ENCODE peak calls at places on chromosomes 3 and 15, in seven cellular contexts. P is H9, Z is IMR-90, L is H1, B is mesenchymal stem cell, K is neuronal stem cell, X is trophoblast cell. Y is an unnamed sample.

GRCh38 chr3:10417849-10418248 is 87.5 kb downstream of the ATP2B2 start:
- DNase-seq in P (no peak), Z (peak; percentile 23), L (no peak), B (peak; percentile 27), K (no peak), X (peak; percentile 4), Y (peak; percentile 31)

GRCh38 chr3:41094351-41094750 is 105.0 kb upstream of the CTNNB1 start:
- DNase-seq in P (no peak), Z (no peak), L (no peak), B (no peak), K (no peak), X (no peak), Y (no peak)

GRCh38 chr3:120743081-120743365 is 479 bp downstream of the GTF2E1 start:
- DNase-seq in P (no peak), Z (peak; percentile 29), L (no peak), B (no peak), K (no peak), X (no peak), Y (no peak)

GRCh38 chr3:108209579-108209978 is 12.6 kb downstream of the IFT57 start:
- DNase-seq in P (no peak), Z (no peak), L (no peak), B (no peak), K (no peak), X (no peak), Y (no peak)

GRCh38 chr3:4837405-4837804 is 141.8 kb upstream of the BHLHE40 start:
- DNase-seq in P (no peak), Z (no peak), L (no peak), B (no peak), K (no peak), X (no peak), Y (no peak)

GRCh38 chr3:108099679-108100428 is 9.0 kb upstream of the CD47 start:
- DNase-seq in P (no peak), Z (peak; percentile 6), L (no peak), B (peak; percentile 26), K (no peak), X (no peak), Y (no peak)

GRCh38 chr3:108320746-108321350 is 24.5 kb downstream of the HHLA2 start:
- DNase-seq in P (peak; percentile 43), Z (no peak), L (no peak), B (no peak), K (no peak), X (no peak), Y (no peak)

GRCh38 chr15:100686021-100686724 is 83.8 kb downstream of the ASB7 start:
- DNase-seq in P (peak; percentile 20), Z (no peak), L (no peak), B (no peak), K (no peak), X (no peak), Y (no peak)

DNA sequence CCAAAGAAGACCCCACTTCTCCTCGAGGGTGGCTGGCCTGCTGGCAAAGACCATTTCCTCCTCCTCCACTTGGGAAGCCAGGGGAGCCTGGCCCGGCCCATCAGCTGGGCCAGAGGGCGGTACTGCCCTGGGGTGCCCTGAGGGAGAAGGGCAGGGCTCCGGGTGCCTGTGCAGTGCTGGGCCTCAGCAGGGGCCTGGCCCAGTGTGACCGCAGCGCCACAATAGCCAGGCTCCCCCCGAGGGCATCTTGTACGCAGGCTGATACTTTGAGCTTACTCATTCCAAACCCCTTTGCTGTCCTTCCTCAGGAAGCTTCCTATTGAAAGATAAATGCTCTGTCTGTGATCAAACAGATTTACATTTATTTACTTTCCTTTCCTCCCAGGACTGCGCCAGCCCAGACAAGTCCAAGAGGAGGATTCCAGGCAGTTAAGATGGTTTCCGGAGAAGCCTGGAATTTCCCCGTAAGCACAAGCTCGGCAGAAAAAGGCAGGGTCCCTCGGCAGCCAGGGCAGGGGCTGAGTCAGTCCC is 240.1 kb downstream of the XXYLT1 start:
- DNase-seq in P (no peak), Z (peak; percentile 28), L (no peak), B (peak; percentile 90), K (no peak), X (peak; percentile 94), Y (no peak)
- H3K4me2 ChIP-seq in P (no peak overlapping the region), Z (peak overlapping the region; percentile 28), L (no peak overlapping the region), B (peak overlapping the region; percentile 16), K (no peak overlapping the region), X (peak overlapping the region; percentile 5), Y (no peak overlapping the region)

DNA sequence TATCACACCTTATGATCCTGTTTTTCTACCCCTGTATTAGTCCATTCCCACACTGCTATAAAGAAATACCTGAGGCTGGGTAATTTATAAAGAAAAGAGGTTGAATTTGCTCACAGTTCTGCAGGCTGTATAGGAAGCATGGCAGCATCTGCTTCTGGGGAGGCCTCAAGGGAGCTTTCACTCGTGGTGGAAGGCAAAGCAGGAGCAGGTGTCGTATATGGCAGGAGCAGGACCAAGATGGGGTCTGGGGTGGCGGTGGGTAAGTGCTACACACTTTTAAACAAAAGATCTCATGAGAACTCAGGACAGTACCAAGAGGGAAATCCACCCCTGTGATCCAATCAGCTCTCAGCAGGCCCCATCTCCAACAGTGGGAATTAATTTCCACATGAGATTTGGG is 15.4 kb upstream of the SCAP start:
- DNase-seq in P (no peak), Z (no peak), L (no peak), B (no peak), K (no peak), X (no peak), Y (no peak)
- H2AK5ac ChIP-seq in P (no peak overlapping the region), Z (no peak overlapping the region), L (no peak overlapping the region), B (no peak overlapping the region), K (no peak overlapping the region), X (no peak overlapping the region), Y (no peak overlapping the region)

DNA sequence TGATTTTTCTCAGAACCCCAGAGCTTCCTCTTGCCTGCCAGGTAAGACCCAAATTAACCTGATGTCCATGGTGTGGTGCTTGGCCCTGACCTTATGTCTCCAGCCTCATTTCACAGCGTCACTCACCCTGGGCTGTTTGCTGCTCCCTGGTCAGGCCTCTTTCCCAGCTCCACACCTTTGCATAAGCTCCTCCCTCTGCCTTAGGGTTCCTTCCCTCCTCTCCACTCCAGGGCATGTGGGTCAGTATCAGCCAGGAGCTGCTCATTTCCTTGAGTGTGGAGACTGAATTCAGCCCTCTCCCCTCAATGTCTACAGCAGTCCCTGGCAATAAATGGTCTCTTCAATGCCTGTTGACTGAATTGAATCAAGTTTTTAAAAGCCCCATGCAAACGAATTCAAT is 75.6 kb upstream of the ANKRD34C start:
- DNase-seq in P (no peak), Z (no peak), L (no peak), B (no peak), K (no peak), X (peak; percentile 60), Y (peak; percentile 27)
- H3K4ac ChIP-seq in P (no peak overlapping the region), Z (no peak overlapping the region), L (no peak overlapping the region), B (no peak overlapping the region), K (no peak overlapping the region), X (no peak overlapping the region), Y (no peak overlapping the region)

DNA sequence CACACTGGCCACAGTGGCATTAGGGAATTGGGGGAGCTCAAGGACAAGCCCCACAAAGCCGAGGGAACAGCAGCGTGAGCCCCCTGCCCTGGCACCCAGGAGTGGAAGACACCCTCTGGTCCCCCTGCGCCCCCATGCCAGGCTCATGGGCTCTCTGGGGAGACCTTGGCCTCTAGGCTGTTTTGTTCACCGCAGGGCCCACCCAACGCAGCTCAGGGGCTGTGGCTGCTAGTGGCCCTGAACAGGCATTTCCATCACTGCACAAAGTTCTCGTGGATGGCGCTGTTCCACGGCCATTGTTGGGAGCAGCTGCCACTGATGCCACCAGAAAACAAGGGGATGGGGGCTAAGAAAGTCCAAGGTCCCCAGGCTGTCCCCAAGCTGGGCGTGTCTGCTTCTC is 147.7 kb downstream of the NSMCE3 start:
- DNase-seq in P (no peak), Z (no peak), L (no peak), B (no peak), K (no peak), X (no peak), Y (no peak)
- H3K4me2 ChIP-seq in P (no peak overlapping the region), Z (no peak overlapping the region), L (no peak overlapping the region), B (no peak overlapping the region), K (no peak overlapping the region), X (no peak overlapping the region), Y (no peak overlapping the region)

Y was measured in mesendoderm.